ENCODE peak calls at places on chromosomes 16 and 17, in nine cellular contexts. U is hepatocyte, J is DND-41, Z is GM23248, D is SK-N-SH, T is PC-3, N is H1, V is mammary epithelial cell, K is endothelial cell of umbilical vein. B is an unnamed sample.
A peak's percentile ranks its signal among the peaks of the same experiment; 100 is the strongest.

GRCh38 chr16:46787909-46788308 is 39.8 kb upstream of the MYLK3 start:
- DNase-seq in U (no peak), J (no peak), Z (no peak), D (no peak), T (no peak), N (no peak), V (no peak), K (no peak), B (no peak)

GRCh38 chr17:81246679-81247338 is 7.7 kb downstream of the NDUFAF8 start:
- DNase-seq in U (no peak), J (no peak), Z (no peak), D (no peak), T (no peak), N (no peak), V (no peak), K (no peak), B (no peak)

GRCh38 chr16:53457670-53458069 is 23.4 kb downstream of the RBL2 start:
- DNase-seq in U (no peak), J (peak; percentile 89), Z (no peak), D (no peak), T (no peak), N (no peak), V (peak; percentile 29), K (no peak), B (no peak)

GRCh38 chr17:2068589-2069051 is 13.7 kb downstream of the HIC1 start:
- DNase-seq in U (peak; percentile 55), J (peak; percentile 26), Z (peak; percentile 63), D (peak; percentile 70), T (peak; percentile 71), N (no peak), V (no peak), K (peak; percentile 64), B (no peak)

GRCh38 chr16:15639061-15639568 is 3.8 kb downstream of the MARF1 start:
- DNase-seq in U (no peak), J (no peak), Z (no peak), D (no peak), T (no peak), N (no peak), V (no peak), K (no peak), B (no peak)

GRCh38 chr17:27506348-27507218 is 50.3 kb downstream of the KSR1 start:
- DNase-seq in U (peak; percentile 52), J (peak; percentile 60), Z (no peak), D (no peak), T (peak; percentile 36), N (no peak), V (no peak), K (no peak), B (peak; percentile 35)

GRCh38 chr16:68128577-68129305 is 43.6 kb downstream of the NFATC3 start:
- DNase-seq in U (no peak), J (no peak), Z (peak; percentile 4), D (no peak), T (peak; percentile 15), N (no peak), V (no peak), K (peak; percentile 31), B (no peak)

GRCh38 chr17:82961366-82962162 is 117.8 kb upstream of the METRNL start:
- DNase-seq in U (no peak), J (no peak), Z (no peak), D (no peak), T (no peak), N (no peak), V (no peak), K (no peak), B (no peak)

GRCh38 chr16:4613636-4614570 is 785 bp downstream of the UBALD1 start:
- DNase-seq in U (peak; percentile 68), J (peak; percentile 45), Z (peak; percentile 72), D (peak; percentile 79), T (peak; percentile 20), N (no peak), V (peak; percentile 23), K (peak; percentile 44), B (peak; percentile 70)

GRCh38 chr17:45087978-45088377 is 26.9 kb downstream of the NMT1 start:
- DNase-seq in U (no peak), J (no peak), Z (no peak), D (no peak), T (no peak), N (no peak), V (no peak), K (no peak), B (no peak)

GRCh38 chr16:81846105-81846504 is 67.0 kb downstream of the PLCG2 start:
- DNase-seq in U (no peak), J (no peak), Z (no peak), D (no peak), T (peak; percentile 52), N (no peak), V (peak; percentile 32), K (no peak), B (no peak)

GRCh38 chr17:58089111-58089510 is 5.9 kb downstream of the DYNLL2 start:
- DNase-seq in U (no peak), J (no peak), Z (no peak), D (no peak), T (no peak), N (peak; percentile 23), V (no peak), K (no peak), B (no peak)

GRCh38 chr17:40415390-40415789 is 2.3 kb downstream of the TOP2A start:
- DNase-seq in U (peak; percentile 48), J (no peak), Z (peak; percentile 70), D (peak; percentile 49), T (peak; percentile 48), N (no peak), V (peak; percentile 33), K (peak; percentile 47), B (peak; percentile 33)

GRCh38 chr17:78705071-78705470 is 77.0 kb downstream of the CYTH1 start:
- DNase-seq in U (no peak), J (no peak), Z (no peak), D (peak; percentile 91), T (no peak), N (no peak), V (no peak), K (no peak), B (no peak)

GRCh38 chr16:88815901-88816589 is 4.3 kb upstream of the APRT start:
- DNase-seq in U (peak; percentile 60), J (peak; percentile 75), Z (peak; percentile 36), D (peak; percentile 86), T (peak; percentile 58), N (peak; percentile 91), V (no peak), K (peak; percentile 23), B (peak; percentile 72)

GRCh38 chr17:29295420-29295819 is 1.5 kb upstream of the NUFIP2 start:
- DNase-seq in U (no peak), J (no peak), Z (no peak), D (no peak), T (no peak), N (no peak), V (no peak), K (no peak), B (no peak)
- H3K4me3 ChIP-seq in U (no peak overlapping the region), J (no peak overlapping the region), Z (no peak overlapping the region), D (no peak overlapping the region), T (no peak overlapping the region), N (no peak overlapping the region), V (no peak overlapping the region), K (no peak overlapping the region), B (no peak overlapping the region)

GRCh38 chr16:90016339-90016950 is 2.8 kb downstream of the DBNDD1 start:
- DNase-seq in U (no peak), J (no peak), Z (no peak), D (no peak), T (no peak), N (no peak), V (no peak), K (no peak), B (no peak)

GRCh38 chr16:90019543-90020259 is 445 bp upstream of the DBNDD1 start:
- DNase-seq in U (peak; percentile 80), J (peak; percentile 38), Z (peak; percentile 80), D (peak; percentile 94), T (peak; percentile 44), N (peak; percentile 85), V (no peak), K (peak; percentile 30), B (peak; percentile 85)

GRCh38 chr16:90019201-90019542 is at the start of gene DBNDD1:
- DNase-seq in U (no peak), J (no peak), Z (no peak), D (no peak), T (no peak), N (no peak), V (no peak), K (no peak), B (no peak)

GRCh38 chr16:90020260-90020837 is 1.1 kb upstream of the DBNDD1 start:
- DNase-seq in U (no peak), J (no peak), Z (no peak), D (no peak), T (no peak), N (no peak), V (peak; percentile 43), K (no peak), B (no peak)

GRCh38 chr16:90018297-90019200 is 707 bp downstream of the DBNDD1 start:
- DNase-seq in U (peak; percentile 56), J (no peak), Z (peak; percentile 24), D (peak; percentile 70), T (peak; percentile 29), N (peak; percentile 77), V (no peak), K (peak; percentile 30), B (peak; percentile 58)
- H2AFZ ChIP-seq in U (peak overlapping the region; percentile 78), J (no peak overlapping the region), Z (peak overlapping the region; percentile 46), D (peak overlapping the region; percentile 78), T (peak overlapping the region; percentile 76), N (no peak overlapping the region), V (peak overlapping the region; percentile 65), K (peak overlapping the region; percentile 74), B (peak overlapping the region; percentile 68)

GRCh38 chr17:4940625-4941021 is 555 bp downstream of the RNF167 start:
- DNase-seq in U (no peak), J (peak; percentile 76), Z (peak; percentile 52), D (no peak), T (no peak), N (no peak), V (no peak), K (no peak), B (no peak)

GRCh38 chr17:4939804-4940624 is at the start of the genes RNF167 and SLC25A11:
- DNase-seq in U (peak; percentile 99), J (peak; percentile 98), Z (peak; percentile 100), D (peak; percentile 98), T (peak; percentile 97), N (peak; percentile 91), V (peak; percentile 100), K (peak; percentile 100), B (peak; percentile 100)

GRCh38 chr17:4939554-4939803 is 367 bp downstream of the SLC25A11 start:
- DNase-seq in U (no peak), J (no peak), Z (peak; percentile 55), D (no peak), T (no peak), N (no peak), V (no peak), K (no peak), B (no peak)

GRCh38 chr17:4942760-4943508 is 2.9 kb downstream of the RNF167 start:
- DNase-seq in U (no peak), J (no peak), Z (peak; percentile 25), D (no peak), T (no peak), N (no peak), V (peak; percentile 17), K (no peak), B (no peak)

GRCh38 chr17:4941027-4941610 is 1.1 kb downstream of the RNF167 start:
- DNase-seq in U (no peak), J (no peak), Z (no peak), D (no peak), T (no peak), N (no peak), V (no peak), K (no peak), B (no peak)
- H3K27ac ChIP-seq in U (peak overlapping the region; percentile 95), J (peak overlapping the region; percentile 94), Z (peak overlapping the region; percentile 80), D (peak overlapping the region; percentile 98), T (peak overlapping the region; percentile 87), N (peak overlapping the region; percentile 88), V (peak overlapping the region; percentile 87), K (peak overlapping the region; percentile 81), B (peak overlapping the region; percentile 89)

GRCh38 chr17:18259621-18260331 is 686 bp upstream of the MIEF2 start:
- DNase-seq in U (no peak), J (no peak), Z (peak; percentile 40), D (peak; percentile 32), T (peak; percentile 82), N (no peak), V (peak; percentile 54), K (no peak), B (peak; percentile 10)
- H3K4me3 ChIP-seq in U (no peak overlapping the region), J (peak overlapping the region; percentile 49), Z (peak overlapping the region; percentile 96), D (peak overlapping the region; percentile 98), T (peak overlapping the region; percentile 82), N (peak overlapping the region; percentile 76), V (no peak overlapping the region), K (no peak overlapping the region), B (peak overlapping the region; percentile 69)